ENCODE peak calls at places on chromosome 11, in seven cellular contexts. M is cerebellar cortex; R is AG09309; D is stimulated activated CD4-positive, alpha-beta T cell treated with anti-CD3 and anti-CD28 coated beads, Interleukin-4, amount 100 ng/mL, for 1 hour; F is activated T-helper 1 cell treated with anti-CD3 and anti-CD28 coated beads, Interleukin-2, amount 50 U/mL, for 16 hours; E is activated naive CD4-positive, alpha-beta T cell treated with anti-CD3 and anti-CD28 coated beads for 36 hours; Z is H4. Q is an unnamed sample.

GRCh38 chr11:11626128-11626527 is 4.3 kb upstream of the GALNT18 start:
- DNase-seq in E (no peak), Z (no peak), R (no peak), D (no peak), F (no peak), M (no peak), Q (no peak)

GRCh38 chr11:44402466-44403075 is 92.6 kb upstream of the ALX4 start:
- DNase-seq in D (no peak), E (no peak), Z (no peak), R (no peak), F (no peak), M (no peak), Q (no peak)

GRCh38 chr11:76156971-76157427 is 49.3 kb downstream of the WNT11 start:
- DNase-seq in M (no peak), Z (no peak), F (no peak), R (no peak), D (no peak), E (no peak), Q (no peak)

GRCh38 chr11:110425751-110426545 is 3.8 kb upstream of the FDX1 start:
- DNase-seq in M (no peak), R (peak), E (no peak), F (no peak), Z (peak), D (no peak), Q (no peak)

GRCh38 chr11:45774023-45774655 is 30.8 kb upstream of the SLC35C1 start:
- DNase-seq in F (no peak), Z (no peak), R (no peak), M (no peak), E (no peak), D (no peak), Q (no peak)

GRCh38 chr11:126892781-126893180 is 107.8 kb downstream of the KIRREL3 start:
- DNase-seq in Z (no peak), R (no peak), F (no peak), M (no peak), D (no peak), E (no peak), Q (no peak)

GRCh38 chr11:120442031-120442430 is 69.5 kb upstream of the GRIK4 start:
- DNase-seq in E (no peak), F (no peak), M (no peak), R (no peak), D (no peak), Z (no peak), Q (no peak)

GRCh38 chr11:16382638-16383380 is 26.5 kb upstream of the SOX6 start:
- DNase-seq in Z (no peak), R (no peak), F (no peak), E (no peak), M (no peak), D (no peak), Q (no peak)

GRCh38 chr11:1763796-1764661 is at the start of gene CTSD:
- DNase-seq in E (peak), D (peak), F (peak), Z (peak), R (no peak), M (peak), Q (peak)

GRCh38 chr11:115939726-115940421 is 435.7 kb upstream of the CADM1 start:
- DNase-seq in D (no peak), M (no peak), R (no peak), F (no peak), E (no peak), Z (no peak), Q (no peak)

GRCh38 chr11:9568854-9569587 is 4.4 kb upstream of the WEE1 start:
- DNase-seq in D (no peak), F (no peak), M (peak), R (peak), Z (peak), E (no peak), Q (peak)

GRCh38 chr11:117519170-117519569 is 191.5 kb downstream of the CEP164 start:
- DNase-seq in Z (no peak), R (no peak), M (no peak), E (no peak), D (no peak), F (no peak), Q (no peak)

GRCh38 chr11:46055371-46055770 is 65.9 kb downstream of the PHF21A start:
- DNase-seq in Z (no peak), D (no peak), F (no peak), R (no peak), E (no peak), M (no peak), Q (no peak)

GRCh38 chr11:128189823-128190222 is 397.5 kb downstream of the ETS1 start:
- DNase-seq in M (no peak), R (no peak), F (no peak), D (no peak), Z (no peak), E (no peak), Q (no peak)

GRCh38 chr11:96012086-96012824 is 88.3 kb upstream of the MTMR2 start:
- DNase-seq in M (peak), E (peak), F (peak), R (peak), D (peak), Z (no peak), Q (no peak)

GRCh38 chr11:95445746-95446333 is 214.8 kb upstream of the SESN3 start:
- DNase-seq in F (no peak), E (no peak), M (no peak), Z (no peak), R (no peak), D (no peak), Q (no peak)

Q was measured in right cardiac atrium.